ENCODE peak calls at places on chromosome 9, in four cellular contexts. E is cardiac muscle cell; T is CD8-positive, alpha-beta memory T cell; J is lower lobe of right lung. R is an unnamed sample.

GRCh38 chr9:125391704-125392103 is 130.1 kb downstream of the GAPVD1 start:
- DNase-seq in T (no peak), J (no peak), E (no peak), R (no peak)

GRCh38 chr9:134571326-134571871 is 70.2 kb upstream of the COL5A1 start:
- DNase-seq in T (no peak), J (no peak), E (no peak), R (no peak)

GRCh38 chr9:21777701-21778100 is 24.7 kb upstream of the MTAP start:
- DNase-seq in J (no peak), E (no peak), T (no peak), R (no peak)

GRCh38 chr9:98929866-98930265 is 13.8 kb upstream of the COL15A1 start:
- DNase-seq in E (no peak), J (no peak), T (no peak), R (no peak)

GRCh38 chr9:4615251-4615650 is 46.8 kb upstream of the PLPP6 start:
- DNase-seq in J (no peak), T (no peak), E (no peak), R (no peak)

GRCh38 chr9:72382405-72382804 is 17.4 kb upstream of the ZFAND5 start:
- DNase-seq in T (no peak), E (no peak), J (no peak), R (no peak)

GRCh38 chr9:112913326-112913725 is 22.6 kb upstream of the SLC46A2 start:
- DNase-seq in T (no peak), E (no peak), J (no peak), R (no peak)

GRCh38 chr9:127968046-127968445 is 12.7 kb downstream of the EEIG1 start:
- DNase-seq in J (no peak), E (no peak), T (no peak), R (no peak)

GRCh38 chr9:107732781-107733529 is 243.4 kb upstream of the KLF4 start:
- DNase-seq in T (no peak), J (no peak), E (no peak), R (no peak)

DNA sequence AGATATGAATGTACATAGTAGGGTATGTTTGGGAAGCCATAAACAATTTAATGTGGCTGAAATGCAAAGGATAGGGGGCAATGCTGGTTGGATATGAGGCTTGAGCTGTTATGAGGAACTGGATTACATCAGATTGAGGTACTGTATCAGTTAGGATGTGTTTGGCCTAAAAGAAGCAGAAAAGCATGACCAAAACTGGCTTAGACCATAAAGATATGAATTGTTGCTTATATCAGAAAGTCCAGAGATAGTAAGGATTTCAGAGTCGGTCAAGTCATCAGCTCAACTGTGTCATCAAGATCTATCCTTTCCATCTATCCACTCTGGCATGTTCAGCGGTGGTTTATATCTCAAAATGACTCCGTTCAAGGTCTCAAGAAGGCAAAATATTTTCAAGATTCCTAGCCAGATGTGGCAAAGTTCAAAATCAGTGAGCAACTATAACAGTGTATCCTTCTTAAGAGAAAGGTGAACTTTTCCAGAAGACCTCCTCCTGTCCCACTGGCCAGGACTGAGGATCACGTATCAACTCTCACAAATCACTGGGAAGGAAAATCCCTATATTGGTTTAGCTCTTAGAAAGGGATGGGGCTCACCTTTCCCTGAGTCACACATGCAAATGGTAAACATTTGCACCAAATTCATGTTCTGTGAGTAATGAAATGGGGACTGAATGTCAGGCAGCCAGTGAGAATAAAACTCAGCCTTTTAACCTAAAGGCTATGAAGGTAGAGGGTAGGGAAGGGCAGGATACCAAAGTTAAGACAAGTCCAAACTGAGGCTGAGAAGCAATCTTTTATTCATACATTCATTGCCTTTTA is 257.8 kb downstream of the TRIM32 start:
- DNase-seq in J (no peak), T (no peak), E (no peak), R (no peak)
- H3K27ac ChIP-seq in J (no peak), T (no peak), E (no peak), R (no peak)

DNA sequence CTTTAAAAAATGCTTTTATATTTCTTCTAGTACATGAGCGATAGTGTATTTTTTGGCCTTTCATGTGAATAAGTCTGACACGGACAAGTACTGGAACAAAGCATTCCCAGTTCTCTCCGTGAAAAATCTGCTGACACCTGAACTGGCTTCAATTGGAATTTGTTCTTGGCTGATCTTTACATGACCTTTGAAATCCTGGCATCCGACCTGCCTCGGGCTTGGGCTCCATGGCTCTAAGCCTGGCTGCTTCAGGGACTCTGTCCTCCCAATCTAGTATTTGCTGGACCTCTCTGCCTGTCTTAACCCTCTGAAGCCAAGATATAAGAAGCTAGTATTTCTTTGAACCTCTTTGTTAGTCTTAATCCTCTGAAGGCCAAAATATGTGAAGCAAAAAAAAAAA is 470.8 kb downstream of the TUSC1 start:
- DNase-seq in J (no peak), E (no peak), T (no peak), R (no peak)
- H3K27ac ChIP-seq in J (no peak), E (no peak), T (no peak), R (no peak)

DNA sequence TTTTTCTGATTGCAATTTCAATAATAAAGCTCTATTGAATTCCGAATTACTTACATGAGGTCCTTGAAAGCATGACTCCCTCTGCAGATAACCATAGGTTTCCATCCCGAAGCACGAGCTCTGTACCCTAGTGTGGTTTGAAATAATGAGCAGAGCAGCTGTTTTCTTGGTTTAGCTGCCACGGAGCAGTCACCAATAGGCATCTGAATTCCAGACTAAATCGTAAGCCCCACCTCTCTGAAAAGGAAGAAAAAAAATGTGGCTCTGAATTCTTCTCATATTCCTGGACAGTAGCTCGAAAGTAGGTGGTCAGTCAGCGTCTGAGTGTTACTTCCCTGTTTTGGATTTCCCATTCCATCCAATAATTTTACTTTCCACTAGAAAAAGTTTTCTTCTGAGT is 18.6 kb upstream of the GNE start:
- DNase-seq in J (no peak), T (no peak), E (peak), R (no peak)
- H3K27ac ChIP-seq in J (no peak), T (no peak), E (no peak), R (no peak)

GRCh38 chr9:130936285-130937117 is 2.5 kb downstream of the FIBCD1 start:
- DNase-seq in J (no peak), E (peak), T (no peak), R (no peak)
- H3K27ac ChIP-seq in J (no peak), E (no peak), T (no peak), R (no peak)

GRCh38 chr9:131977074-131977838 is 102.4 kb downstream of the MED27 start:
- DNase-seq in E (no peak), T (no peak), J (no peak), R (no peak)
- H3K27ac ChIP-seq in E (no peak), T (no peak), J (no peak), R (no peak)

R was measured in CD4-positive, alpha-beta memory T cell.